ENCODE peak calls at places on chromosomes 4 and X, in seven cellular contexts. One of them, this sample, is unnamed.

GRCh38 chr4:169090479-169091215 is 80.6 kb upstream of the CBR4 start:
- DNase-seq in foreskin fibroblast: no peak
- DNase-seq in Kasumi-1: peak
- DNase-seq in amygdala: no peak
- DNase-seq in NAMALWA: no peak
- DNase-seq in stimulated activated CD8-positive, alpha-beta memory T cell treated with anti-CD3 and anti-CD28 coated beads, Interleukin-7, amount 100 ng/mL, for 1 hour: no peak
- DNase-seq in non-pigmented ciliary epithelial cell: no peak
- DNase-seq in this sample: no peak

GRCh38 chr4:89558147-89558546 is 250.5 kb upstream of the GPRIN3 start:
- DNase-seq in NAMALWA: peak
- DNase-seq in Kasumi-1: peak
- DNase-seq in foreskin fibroblast: peak
- DNase-seq in amygdala: no peak
- DNase-seq in stimulated activated CD8-positive, alpha-beta memory T cell treated with anti-CD3 and anti-CD28 coated beads, Interleukin-7, amount 100 ng/mL, for 1 hour: no peak
- DNase-seq in non-pigmented ciliary epithelial cell: no peak
- DNase-seq in this sample: no peak

GRCh38 chr4:139736661-139737060 is 71.0 kb downstream of the MGST2 start:
- DNase-seq in amygdala: no peak
- DNase-seq in non-pigmented ciliary epithelial cell: no peak
- DNase-seq in stimulated activated CD8-positive, alpha-beta memory T cell treated with anti-CD3 and anti-CD28 coated beads, Interleukin-7, amount 100 ng/mL, for 1 hour: no peak
- DNase-seq in NAMALWA: no peak
- DNase-seq in Kasumi-1: no peak
- DNase-seq in foreskin fibroblast: peak
- DNase-seq in this sample: no peak

GRCh38 chr4:145881991-145882390 is 56.6 kb downstream of the ZNF827 start:
- DNase-seq in stimulated activated CD8-positive, alpha-beta memory T cell treated with anti-CD3 and anti-CD28 coated beads, Interleukin-7, amount 100 ng/mL, for 1 hour: no peak
- DNase-seq in foreskin fibroblast: no peak
- DNase-seq in Kasumi-1: no peak
- DNase-seq in NAMALWA: no peak
- DNase-seq in amygdala: no peak
- DNase-seq in non-pigmented ciliary epithelial cell: no peak
- DNase-seq in this sample: no peak

GRCh38 chrX:30308263-30309138 is 689 bp downstream of the NR0B1 start:
- DNase-seq in foreskin fibroblast: peak
- DNase-seq in amygdala: no peak
- DNase-seq in stimulated activated CD8-positive, alpha-beta memory T cell treated with anti-CD3 and anti-CD28 coated beads, Interleukin-7, amount 100 ng/mL, for 1 hour: no peak
- DNase-seq in non-pigmented ciliary epithelial cell: no peak
- DNase-seq in NAMALWA: no peak
- DNase-seq in Kasumi-1: no peak
- DNase-seq in this sample: no peak

GRCh38 chr4:153188966-153189801 is 15.1 kb upstream of the TRIM2 start:
- DNase-seq in Kasumi-1: no peak
- DNase-seq in NAMALWA: no peak
- DNase-seq in amygdala: no peak
- DNase-seq in foreskin fibroblast: peak
- DNase-seq in non-pigmented ciliary epithelial cell: no peak
- DNase-seq in stimulated activated CD8-positive, alpha-beta memory T cell treated with anti-CD3 and anti-CD28 coated beads, Interleukin-7, amount 100 ng/mL, for 1 hour: no peak
- DNase-seq in this sample: no peak

GRCh38 chr4:13647012-13647411 is 19.5 kb upstream of the BOD1L1 start:
- DNase-seq in Kasumi-1: no peak
- DNase-seq in non-pigmented ciliary epithelial cell: no peak
- DNase-seq in NAMALWA: no peak
- DNase-seq in stimulated activated CD8-positive, alpha-beta memory T cell treated with anti-CD3 and anti-CD28 coated beads, Interleukin-7, amount 100 ng/mL, for 1 hour: no peak
- DNase-seq in foreskin fibroblast: no peak
- DNase-seq in amygdala: no peak
- DNase-seq in this sample: no peak

GRCh38 chr4:121943941-121944340 is 7.9 kb downstream of the TRPC3 start:
- DNase-seq in Kasumi-1: no peak
- DNase-seq in non-pigmented ciliary epithelial cell: no peak
- DNase-seq in foreskin fibroblast: no peak
- DNase-seq in NAMALWA: peak
- DNase-seq in stimulated activated CD8-positive, alpha-beta memory T cell treated with anti-CD3 and anti-CD28 coated beads, Interleukin-7, amount 100 ng/mL, for 1 hour: no peak
- DNase-seq in amygdala: no peak
- DNase-seq in this sample: no peak

GRCh38 chr4:100311181-100311580 is 120.9 kb upstream of the DDIT4L start:
- DNase-seq in Kasumi-1: peak
- DNase-seq in foreskin fibroblast: peak
- DNase-seq in NAMALWA: peak
- DNase-seq in stimulated activated CD8-positive, alpha-beta memory T cell treated with anti-CD3 and anti-CD28 coated beads, Interleukin-7, amount 100 ng/mL, for 1 hour: no peak
- DNase-seq in amygdala: no peak
- DNase-seq in non-pigmented ciliary epithelial cell: no peak
- DNase-seq in this sample: no peak

GRCh38 chr4:185202984-185203379 is 818 bp downstream of the CFAP97 start:
- DNase-seq in amygdala: no peak
- DNase-seq in Kasumi-1: no peak
- DNase-seq in non-pigmented ciliary epithelial cell: no peak
- DNase-seq in foreskin fibroblast: no peak
- DNase-seq in stimulated activated CD8-positive, alpha-beta memory T cell treated with anti-CD3 and anti-CD28 coated beads, Interleukin-7, amount 100 ng/mL, for 1 hour: no peak
- DNase-seq in NAMALWA: no peak
- DNase-seq in this sample: no peak

GRCh38 chr4:37951465-37952352 is 8.5 kb upstream of the PTTG2 start:
- DNase-seq in stimulated activated CD8-positive, alpha-beta memory T cell treated with anti-CD3 and anti-CD28 coated beads, Interleukin-7, amount 100 ng/mL, for 1 hour: no peak
- DNase-seq in amygdala: no peak
- DNase-seq in non-pigmented ciliary epithelial cell: no peak
- DNase-seq in NAMALWA: no peak
- DNase-seq in Kasumi-1: peak
- DNase-seq in foreskin fibroblast: no peak
- DNase-seq in this sample: no peak

GRCh38 chrX:78313526-78313925 is 13.9 kb downstream of the CYSLTR1 start:
- DNase-seq in stimulated activated CD8-positive, alpha-beta memory T cell treated with anti-CD3 and anti-CD28 coated beads, Interleukin-7, amount 100 ng/mL, for 1 hour: no peak
- DNase-seq in Kasumi-1: no peak
- DNase-seq in non-pigmented ciliary epithelial cell: no peak
- DNase-seq in NAMALWA: no peak
- DNase-seq in amygdala: no peak
- DNase-seq in foreskin fibroblast: no peak
- DNase-seq in this sample: no peak

GRCh38 chr4:114015444-114015899 is 36.0 kb upstream of the ARSJ start:
- DNase-seq in stimulated activated CD8-positive, alpha-beta memory T cell treated with anti-CD3 and anti-CD28 coated beads, Interleukin-7, amount 100 ng/mL, for 1 hour: no peak
- DNase-seq in foreskin fibroblast: peak
- DNase-seq in non-pigmented ciliary epithelial cell: peak
- DNase-seq in amygdala: no peak
- DNase-seq in NAMALWA: no peak
- DNase-seq in Kasumi-1: no peak
- DNase-seq in this sample: no peak

GRCh38 chrX:8684201-8684600 is 47.7 kb downstream of the ANOS1 start:
- DNase-seq in foreskin fibroblast: no peak
- DNase-seq in non-pigmented ciliary epithelial cell: no peak
- DNase-seq in amygdala: no peak
- DNase-seq in Kasumi-1: no peak
- DNase-seq in stimulated activated CD8-positive, alpha-beta memory T cell treated with anti-CD3 and anti-CD28 coated beads, Interleukin-7, amount 100 ng/mL, for 1 hour: no peak
- DNase-seq in NAMALWA: no peak
- DNase-seq in this sample: no peak

GRCh38 chr4:188971125-188971524 is 831.9 kb downstream of the TRIML1 start:
- DNase-seq in stimulated activated CD8-positive, alpha-beta memory T cell treated with anti-CD3 and anti-CD28 coated beads, Interleukin-7, amount 100 ng/mL, for 1 hour: no peak
- DNase-seq in non-pigmented ciliary epithelial cell: no peak
- DNase-seq in foreskin fibroblast: peak
- DNase-seq in NAMALWA: peak
- DNase-seq in amygdala: no peak
- DNase-seq in Kasumi-1: peak
- DNase-seq in this sample: no peak

GRCh38 chr4:173545440-173545839 is 15.4 kb upstream of the HAND2 start:
- DNase-seq in NAMALWA: no peak
- DNase-seq in stimulated activated CD8-positive, alpha-beta memory T cell treated with anti-CD3 and anti-CD28 coated beads, Interleukin-7, amount 100 ng/mL, for 1 hour: no peak
- DNase-seq in amygdala: no peak
- DNase-seq in Kasumi-1: no peak
- DNase-seq in foreskin fibroblast: no peak
- DNase-seq in non-pigmented ciliary epithelial cell: no peak
- DNase-seq in this sample: no peak

GRCh38 chrX:110412971-110413726 is 54.5 kb downstream of the RTL9 start:
- DNase-seq in amygdala: peak
- DNase-seq in foreskin fibroblast: peak
- DNase-seq in Kasumi-1: peak
- DNase-seq in NAMALWA: peak
- DNase-seq in stimulated activated CD8-positive, alpha-beta memory T cell treated with anti-CD3 and anti-CD28 coated beads, Interleukin-7, amount 100 ng/mL, for 1 hour: peak
- DNase-seq in non-pigmented ciliary epithelial cell: no peak
- DNase-seq in this sample: peak

GRCh38 chr4:86048426-86048825 is 311.4 kb downstream of the MAPK10 start:
- DNase-seq in stimulated activated CD8-positive, alpha-beta memory T cell treated with anti-CD3 and anti-CD28 coated beads, Interleukin-7, amount 100 ng/mL, for 1 hour: no peak
- DNase-seq in foreskin fibroblast: peak
- DNase-seq in non-pigmented ciliary epithelial cell: peak
- DNase-seq in Kasumi-1: no peak
- DNase-seq in amygdala: no peak
- DNase-seq in NAMALWA: no peak
- DNase-seq in this sample: no peak

GRCh38 chr4:145808021-145808650 is 128.2 kb downstream of the C4orf51 start:
- DNase-seq in non-pigmented ciliary epithelial cell: peak
- DNase-seq in amygdala: no peak
- DNase-seq in Kasumi-1: peak
- DNase-seq in foreskin fibroblast: peak
- DNase-seq in stimulated activated CD8-positive, alpha-beta memory T cell treated with anti-CD3 and anti-CD28 coated beads, Interleukin-7, amount 100 ng/mL, for 1 hour: no peak
- DNase-seq in NAMALWA: no peak
- DNase-seq in this sample: no peak

GRCh38 chr4:173014113-173014558 is 154.5 kb upstream of the GALNT7 start:
- DNase-seq in amygdala: no peak
- DNase-seq in foreskin fibroblast: peak
- DNase-seq in Kasumi-1: peak
- DNase-seq in non-pigmented ciliary epithelial cell: peak
- DNase-seq in NAMALWA: no peak
- DNase-seq in stimulated activated CD8-positive, alpha-beta memory T cell treated with anti-CD3 and anti-CD28 coated beads, Interleukin-7, amount 100 ng/mL, for 1 hour: no peak
- DNase-seq in this sample: peak

GRCh38 chr4:182897601-182898478 is 19.3 kb downstream of the DCTD start:
- DNase-seq in NAMALWA: no peak
- DNase-seq in amygdala: no peak
- DNase-seq in non-pigmented ciliary epithelial cell: no peak
- DNase-seq in Kasumi-1: no peak
- DNase-seq in stimulated activated CD8-positive, alpha-beta memory T cell treated with anti-CD3 and anti-CD28 coated beads, Interleukin-7, amount 100 ng/mL, for 1 hour: no peak
- DNase-seq in foreskin fibroblast: no peak
- DNase-seq in this sample: no peak

GRCh38 chr4:91298156-91298700 is 1005.5 kb upstream of the GRID2 start:
- DNase-seq in amygdala: no peak
- DNase-seq in Kasumi-1: no peak
- DNase-seq in stimulated activated CD8-positive, alpha-beta memory T cell treated with anti-CD3 and anti-CD28 coated beads, Interleukin-7, amount 100 ng/mL, for 1 hour: no peak
- DNase-seq in NAMALWA: no peak
- DNase-seq in non-pigmented ciliary epithelial cell: no peak
- DNase-seq in foreskin fibroblast: no peak
- DNase-seq in this sample: no peak

GRCh38 chrX:153494541-153495361 is at the start of gene BGN:
- DNase-seq in Kasumi-1: peak
- DNase-seq in amygdala: peak
- DNase-seq in NAMALWA: peak
- DNase-seq in stimulated activated CD8-positive, alpha-beta memory T cell treated with anti-CD3 and anti-CD28 coated beads, Interleukin-7, amount 100 ng/mL, for 1 hour: no peak
- DNase-seq in foreskin fibroblast: peak
- DNase-seq in non-pigmented ciliary epithelial cell: no peak
- DNase-seq in this sample: peak

GRCh38 chr4:77310931-77311330 is 153.9 kb downstream of the CCNG2 start:
- DNase-seq in foreskin fibroblast: peak
- DNase-seq in stimulated activated CD8-positive, alpha-beta memory T cell treated with anti-CD3 and anti-CD28 coated beads, Interleukin-7, amount 100 ng/mL, for 1 hour: no peak
- DNase-seq in amygdala: no peak
- DNase-seq in NAMALWA: no peak
- DNase-seq in non-pigmented ciliary epithelial cell: peak
- DNase-seq in Kasumi-1: no peak
- DNase-seq in this sample: no peak

GRCh38 chrX:130166503-130166777 is 799 bp upstream of the AIFM1 start:
- DNase-seq in foreskin fibroblast: no peak
- DNase-seq in non-pigmented ciliary epithelial cell: no peak
- DNase-seq in amygdala: no peak
- DNase-seq in NAMALWA: no peak
- DNase-seq in Kasumi-1: no peak
- DNase-seq in stimulated activated CD8-positive, alpha-beta memory T cell treated with anti-CD3 and anti-CD28 coated beads, Interleukin-7, amount 100 ng/mL, for 1 hour: no peak
- DNase-seq in this sample: no peak

GRCh38 chr4:114108869-114109268 is 129.4 kb upstream of the ARSJ start:
- DNase-seq in foreskin fibroblast: peak
- DNase-seq in NAMALWA: no peak
- DNase-seq in non-pigmented ciliary epithelial cell: no peak
- DNase-seq in stimulated activated CD8-positive, alpha-beta memory T cell treated with anti-CD3 and anti-CD28 coated beads, Interleukin-7, amount 100 ng/mL, for 1 hour: no peak
- DNase-seq in amygdala: no peak
- DNase-seq in Kasumi-1: no peak
- DNase-seq in this sample: peak

GRCh38 chr4:6107114-6107791 is 89.0 kb upstream of the C4orf50 start:
- DNase-seq in foreskin fibroblast: no peak
- DNase-seq in stimulated activated CD8-positive, alpha-beta memory T cell treated with anti-CD3 and anti-CD28 coated beads, Interleukin-7, amount 100 ng/mL, for 1 hour: no peak
- DNase-seq in non-pigmented ciliary epithelial cell: no peak
- DNase-seq in NAMALWA: no peak
- DNase-seq in Kasumi-1: no peak
- DNase-seq in amygdala: no peak
- DNase-seq in this sample: no peak

GRCh38 chr4:106318511-106318910 is 2.2 kb downstream of the AIMP1 start:
- DNase-seq in amygdala: no peak
- DNase-seq in NAMALWA: no peak
- DNase-seq in foreskin fibroblast: no peak
- DNase-seq in Kasumi-1: no peak
- DNase-seq in stimulated activated CD8-positive, alpha-beta memory T cell treated with anti-CD3 and anti-CD28 coated beads, Interleukin-7, amount 100 ng/mL, for 1 hour: no peak
- DNase-seq in non-pigmented ciliary epithelial cell: no peak
- DNase-seq in this sample: no peak

This sample was measured in DMS 273 treated with DMSO at 0.1 percent for 48 hours.